ENCODE peak calls at places on chromosomes 13 and 19, in eight cellular contexts. D, I, P, X, W, T, F and M are unnamed samples.

GRCh38 chr19:45637890-45638667 is 1.1 kb downstream of the EML2 start:
- DNase-seq in I (no peak), X (no peak), W (no peak), P (peak), D (peak), T (no peak), F (no peak), M (no peak)

GRCh38 chr19:33431986-33432385 is 58.5 kb downstream of the CEBPG start:
- DNase-seq in P (no peak), X (peak), T (no peak), D (no peak), W (no peak), F (no peak), I (no peak), M (no peak)

GRCh38 chr13:48849515-48849914 is 126.2 kb upstream of the FNDC3A start:
- DNase-seq in X (no peak), D (peak), T (no peak), W (no peak), P (no peak), I (no peak), F (no peak), M (no peak)

GRCh38 chr13:97359181-97360057 is 74.5 kb upstream of the RAP2A start:
- DNase-seq in P (peak), T (peak), W (peak), D (peak), I (no peak), X (no peak), F (peak), M (no peak)

GRCh38 chr13:94703721-94704314 is 8.5 kb downstream of the SOX21 start:
- DNase-seq in F (no peak), X (no peak), T (no peak), I (no peak), W (no peak), D (no peak), P (no peak), M (no peak)

GRCh38 chr13:110418944-110419343 is 111.9 kb downstream of the COL4A2 start:
- DNase-seq in X (no peak), F (no peak), I (no peak), P (no peak), D (no peak), W (no peak), T (no peak), M (peak)

GRCh38 chr19:30228726-30229523 is 143.3 kb upstream of the ZNF536 start:
- DNase-seq in P (no peak), I (no peak), D (no peak), W (peak), T (no peak), F (no peak), X (no peak), M (no peak)

GRCh38 chr19:58059681-58060080 is 599 bp downstream of the ZNF135 start:
- DNase-seq in X (no peak), T (no peak), I (no peak), F (no peak), D (no peak), W (no peak), P (no peak), M (no peak)

GRCh38 chr13:20043207-20043925 is 84.8 kb downstream of the ZMYM2 start:
- DNase-seq in F (no peak), P (no peak), T (no peak), W (no peak), X (no peak), I (no peak), D (no peak), M (no peak)

GRCh38 chr13:93226623-93227279 is at the start of gene GPC6:
- DNase-seq in W (peak), I (no peak), P (peak), T (no peak), X (peak), D (peak), F (peak), M (no peak)

GRCh38 chr13:98461525-98462240 is 115.2 kb downstream of the STK24 start:
- DNase-seq in D (no peak), X (no peak), P (no peak), W (no peak), T (no peak), F (no peak), I (no peak), M (peak)

GRCh38 chr13:48783181-48783630 is 129.5 kb downstream of the CYSLTR2 start:
- DNase-seq in X (peak), D (peak), I (no peak), T (peak), W (no peak), F (peak), P (peak), M (peak)

GRCh38 chr19:12055784-12056183 is 3.0 kb upstream of the ZNF878 start:
- DNase-seq in D (no peak), P (no peak), I (no peak), X (no peak), T (no peak), F (no peak), W (no peak), M (no peak)

GRCh38 chr19:46716013-46716671 is 772 bp downstream of the PRKD2 start:
- DNase-seq in P (no peak), D (no peak), T (no peak), I (no peak), F (no peak), X (no peak), W (peak), M (no peak)

GRCh38 chr19:50204811-50205675 is 1.6 kb downstream of the MYH14 start:
- DNase-seq in W (peak), I (peak), D (no peak), T (peak), F (no peak), X (peak), P (no peak), M (peak)

GRCh38 chr19:56222901-56223300 is 20.8 kb downstream of the ZSCAN5C start:
- DNase-seq in X (no peak), D (no peak), W (no peak), I (no peak), T (no peak), F (no peak), P (no peak), M (no peak)

GRCh38 chr19:51253088-51253806 is 2.4 kb downstream of the SIGLECL1 start:
- DNase-seq in D (no peak), P (no peak), I (no peak), X (no peak), W (no peak), T (no peak), F (no peak), M (no peak)

GRCh38 chr13:111460548-111461444 is 140.4 kb downstream of the TEX29 start:
- DNase-seq in X (no peak), W (peak), T (no peak), P (peak), F (peak), I (peak), D (peak), M (no peak)

GRCh38 chr13:26228080-26228479 is 6.0 kb upstream of the RNF6 start:
- DNase-seq in F (no peak), P (no peak), D (no peak), T (no peak), X (no peak), W (no peak), I (no peak), M (no peak)

GRCh38 chr13:29502391-29503008 is 93.0 kb downstream of the SLC7A1 start:
- DNase-seq in I (no peak), P (no peak), F (no peak), T (no peak), X (no peak), D (no peak), W (no peak), M (no peak)

GRCh38 chr13:94534171-94534570 is 54.7 kb upstream of the DCT start:
- DNase-seq in X (no peak), I (no peak), F (no peak), D (no peak), T (no peak), P (peak), W (no peak), M (no peak)

GRCh38 chr19:10227215-10227971 is 3.7 kb downstream of the S1PR2 start:
- DNase-seq in F (peak), W (no peak), T (peak), I (no peak), D (no peak), X (no peak), P (no peak), M (peak)

GRCh38 chr19:35228177-35228930 is at the start of gene FAM187B:
- DNase-seq in X (no peak), T (no peak), W (no peak), P (no peak), F (no peak), I (no peak), D (no peak), M (no peak)

GRCh38 chr13:108437496-108437895 is 168.0 kb downstream of the TNFSF13B start:
- DNase-seq in I (no peak), D (peak), T (no peak), W (no peak), X (no peak), F (no peak), P (peak), M (no peak)

GRCh38 chr13:38670627-38671026 is 16.2 kb upstream of the FREM2 start:
- DNase-seq in T (no peak), D (no peak), W (no peak), X (no peak), P (peak), F (no peak), I (no peak), M (no peak)

GRCh38 chr13:64648293-64648692 is 2581.8 kb downstream of the PCDH9 start:
- DNase-seq in F (no peak), I (no peak), T (no peak), D (no peak), W (no peak), P (no peak), X (no peak), M (no peak)

GRCh38 chr19:13100871-13101589 is 1.6 kb downstream of the LYL1 start:
- DNase-seq in W (no peak), T (no peak), D (no peak), I (no peak), P (no peak), F (no peak), X (no peak), M (no peak)
- H3K4me3 ChIP-seq in W (no peak), T (no peak), D (no peak), I (no peak), P (no peak), F (peak), X (no peak), M (peak)

DNA sequence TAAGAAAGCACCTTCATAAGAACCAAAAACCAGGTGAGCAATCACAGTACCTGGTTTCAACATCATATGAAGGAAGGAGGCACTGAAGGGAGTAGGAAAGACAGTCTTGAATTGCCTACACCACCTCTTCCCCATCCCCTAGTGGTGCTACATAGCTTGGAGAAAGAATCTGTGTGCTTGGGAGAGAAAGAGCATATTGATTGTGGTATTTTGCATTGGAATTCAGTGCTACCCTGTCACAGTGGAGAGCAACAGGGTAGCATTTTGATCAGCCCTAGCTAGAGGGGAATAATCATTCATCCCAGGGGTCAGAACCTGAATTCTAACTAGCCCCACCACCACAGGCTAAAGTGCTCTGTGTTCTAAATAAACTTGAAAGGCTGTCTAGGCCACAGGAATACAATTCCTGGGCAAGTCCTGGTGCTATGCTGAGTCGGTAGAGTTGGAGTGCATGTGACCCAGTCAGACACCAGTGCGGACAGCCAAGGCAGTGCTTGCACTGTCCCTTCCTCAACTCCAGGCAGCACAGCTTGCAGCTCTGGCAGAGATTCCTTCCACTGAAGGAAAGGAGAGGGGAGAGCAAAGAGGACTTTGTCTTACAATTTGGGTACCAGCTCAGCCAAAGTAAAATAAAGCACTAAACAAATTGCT is 158.8 kb downstream of the VWA8 start:
- DNase-seq in D (no peak), F (no peak), X (no peak), I (no peak), T (no peak), W (no peak), P (no peak), M (no peak)
- H3K27ac ChIP-seq in D (peak), F (no peak), X (no peak), I (no peak), T (no peak), W (no peak), P (no peak), M (no peak)

GRCh38 chr13:40985596-40986327 is 33.4 kb downstream of the ELF1 start:
- DNase-seq in F (no peak), T (no peak), D (no peak), P (no peak), I (no peak), X (no peak), W (no peak), M (no peak)
- H3K4me3 ChIP-seq in F (no peak), T (no peak), D (no peak), P (no peak), I (no peak), X (no peak), W (no peak), M (peak)

DNA sequence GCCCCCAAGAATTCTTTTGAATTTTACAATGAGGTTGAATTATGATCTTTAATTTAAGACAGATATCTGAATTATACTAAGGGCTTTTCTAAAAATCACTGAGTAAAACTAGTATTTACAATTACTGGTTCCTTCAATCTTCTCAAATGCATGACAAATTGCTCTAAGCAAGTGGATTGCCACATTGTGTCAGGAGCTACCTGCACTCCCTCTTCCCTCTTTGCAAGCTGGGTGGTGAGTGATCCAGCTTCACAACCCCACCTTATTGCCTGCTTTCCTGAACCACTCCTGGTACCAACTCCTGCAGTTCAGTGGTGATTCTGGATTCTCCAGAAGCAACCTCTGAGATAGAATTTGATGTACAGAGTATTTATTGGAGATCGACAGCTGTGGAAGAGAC is 49.9 kb upstream of the SERP2 start:
- DNase-seq in W (no peak), T (no peak), P (no peak), X (no peak), F (no peak), D (no peak), I (no peak), M (no peak)
- H3K27ac ChIP-seq in W (no peak), T (no peak), P (no peak), X (no peak), F (no peak), D (no peak), I (no peak), M (no peak)

DNA sequence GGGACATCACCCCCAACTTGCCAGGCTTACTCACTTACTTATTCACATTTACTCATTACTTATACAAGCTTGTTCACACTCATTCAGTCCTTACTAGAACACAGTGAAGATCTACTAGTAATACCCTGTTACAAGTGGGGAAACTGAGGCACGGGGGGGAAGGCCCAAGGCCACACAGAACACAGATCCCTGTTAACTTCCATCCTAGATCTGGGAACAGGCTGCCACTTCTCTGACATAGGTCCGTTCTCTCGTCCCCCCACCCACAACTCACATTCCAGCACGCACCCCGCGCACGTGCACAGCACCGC is 1.5 kb upstream of the NRTN start:
- DNase-seq in W (no peak), F (no peak), X (no peak), I (no peak), P (no peak), D (no peak), T (no peak), M (no peak)
- H3K4me3 ChIP-seq in W (no peak), F (no peak), X (peak), I (no peak), P (no peak), D (peak), T (no peak), M (peak)

DNA sequence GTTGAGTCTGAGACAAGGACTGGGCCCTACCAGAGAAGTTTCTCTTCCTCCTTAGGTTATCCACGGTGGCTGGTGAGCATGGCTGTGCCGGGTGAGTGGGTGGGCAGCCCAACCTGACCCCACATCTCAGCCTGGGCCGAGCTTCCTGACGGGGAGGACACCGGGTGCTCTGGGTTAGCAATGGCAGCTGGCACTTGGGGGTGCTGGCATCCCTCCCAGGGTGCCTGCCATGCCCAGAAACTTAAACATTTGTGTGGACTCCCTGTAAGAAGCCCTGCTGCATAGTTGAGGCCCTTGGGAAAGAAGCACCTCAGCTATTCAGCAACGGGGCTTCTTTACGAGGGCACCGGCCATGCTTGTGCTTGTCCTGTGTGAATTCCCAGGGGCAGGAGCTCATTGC is 33.9 kb upstream of the MEDAG start:
- DNase-seq in T (no peak), P (no peak), F (no peak), I (no peak), D (no peak), W (no peak), X (no peak), M (no peak)
- H3K27ac ChIP-seq in T (no peak), P (peak), F (peak), I (no peak), D (peak), W (no peak), X (no peak), M (peak)